ENCODE peak calls at places on chromosomes 2 and 18, in four cellular contexts. Y is HFFc6, V is nephron progenitor cell, D is right atrium auricular region. C is an unnamed sample.

GRCh38 chr2:1550658-1551316 is 137.5 kb downstream of the TPO start:
- DNase-seq in Y (no peak), V (peak), D (no peak), C (peak)

GRCh38 chr18:13500227-13500865 is 226.0 kb downstream of the FAM210A start:
- DNase-seq in Y (peak), V (peak), D (peak), C (no peak)

GRCh38 chr2:45643543-45644542 is 7.6 kb upstream of the PRKCE start:
- DNase-seq in Y (no peak), V (peak), D (peak), C (peak)

GRCh38 chr2:143030127-143030526 is 99.1 kb upstream of the ARHGAP15 start:
- DNase-seq in Y (no peak), V (no peak), D (no peak), C (no peak)

GRCh38 chr2:27954261-27954673 is 63.7 kb downstream of the BABAM2 start:
- DNase-seq in Y (no peak), V (no peak), D (no peak), C (no peak)

GRCh38 chr2:69581774-69582581 is 61.6 kb downstream of the AAK1 start:
- DNase-seq in Y (peak), V (no peak), D (no peak), C (no peak)

GRCh38 chr18:73136134-73136533 is 268.3 kb upstream of the NETO1 start:
- DNase-seq in Y (peak), V (no peak), D (no peak), C (no peak)

GRCh38 chr2:1717129-1717528 is 27.2 kb downstream of the PXDN start:
- DNase-seq in Y (no peak), V (no peak), D (peak), C (no peak)

GRCh38 chr2:2114745-2115245 is 216.3 kb downstream of the MYT1L start:
- DNase-seq in Y (no peak), V (no peak), D (no peak), C (no peak)

GRCh38 chr2:48551548-48551947 is 21.6 kb downstream of the STON1 start:
- DNase-seq in Y (no peak), V (no peak), D (no peak), C (no peak)

GRCh38 chr18:44453505-44453904 is 227.2 kb upstream of the SETBP1 start:
- DNase-seq in Y (peak), V (peak), D (no peak), C (no peak)

GRCh38 chr2:99462084-99462483 is 27.7 kb downstream of the REV1 start:
- DNase-seq in Y (no peak), V (no peak), D (no peak), C (no peak)

GRCh38 chr2:127423476-127423840 is 5.2 kb downstream of the PROC start:
- DNase-seq in Y (no peak), V (peak), D (peak), C (no peak)

GRCh38 chr2:64792310-64792709 is 138.6 kb upstream of the SERTAD2 start:
- DNase-seq in Y (no peak), V (no peak), D (no peak), C (no peak)

GRCh38 chr2:11071207-11071606 is 84.1 kb upstream of the SLC66A3 start:
- DNase-seq in Y (no peak), V (no peak), D (no peak), C (no peak)

GRCh38 chr2:54558188-54558975 is 102.3 kb downstream of the SPTBN1 start:
- DNase-seq in Y (peak), V (peak), D (peak), C (peak)

GRCh38 chr2:155381446-155381845 is 683.0 kb downstream of the KCNJ3 start:
- DNase-seq in Y (no peak), V (no peak), D (no peak), C (no peak)

GRCh38 chr2:61898810-61899209 is 6.7 kb upstream of the COMMD1 start:
- DNase-seq in Y (no peak), V (no peak), D (no peak), C (no peak)

GRCh38 chr18:75350440-75350839 is 77.1 kb downstream of the SMIM21 start:
- DNase-seq in Y (no peak), V (no peak), D (no peak), C (no peak)

GRCh38 chr18:54209471-54210180 is 14.8 kb downstream of the MBD2 start:
- DNase-seq in Y (no peak), V (no peak), D (no peak), C (no peak)

GRCh38 chr2:152165780-152166179 is 9.8 kb downstream of the STAM2 start:
- DNase-seq in Y (no peak), V (no peak), D (no peak), C (no peak)

GRCh38 chr2:15594291-15595256 is 2.9 kb downstream of the DDX1 start:
- DNase-seq in Y (no peak), V (no peak), D (no peak), C (no peak)

GRCh38 chr2:134218928-134219707 is 34.8 kb upstream of the MGAT5 start:
- DNase-seq in Y (no peak), V (no peak), D (no peak), C (no peak)

GRCh38 chr2:113703404-113704299 is 52.8 kb downstream of the SLC35F5 start:
- DNase-seq in Y (no peak), V (no peak), D (no peak), C (no peak)

DNA sequence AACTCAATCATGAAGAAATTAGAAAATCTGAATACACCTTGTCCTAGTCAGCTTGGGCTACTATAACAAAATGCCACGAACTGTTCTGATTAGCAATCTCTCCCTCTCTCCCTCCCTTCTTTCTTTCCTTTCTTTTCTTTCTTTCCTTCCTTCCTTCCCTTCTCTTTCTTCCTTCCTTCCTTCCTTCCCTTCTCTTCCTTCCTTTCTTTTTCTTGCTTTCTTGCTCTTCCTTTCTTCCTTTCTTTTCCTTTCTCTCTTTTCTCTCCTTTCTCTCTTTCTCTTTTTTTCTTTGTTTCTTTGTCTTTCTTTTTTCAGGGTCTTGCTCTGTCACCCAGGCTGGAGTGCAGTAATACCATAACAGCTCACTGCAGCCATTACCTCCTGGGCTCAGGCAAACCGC is 23.6 kb upstream of the EMILIN2 start:
- DNase-seq in Y (no peak), V (no peak), D (no peak), C (no peak)
- TF ChIP-seq CTCF in Y (no peak), V (no peak), D (no peak), C (no peak)

DNA sequence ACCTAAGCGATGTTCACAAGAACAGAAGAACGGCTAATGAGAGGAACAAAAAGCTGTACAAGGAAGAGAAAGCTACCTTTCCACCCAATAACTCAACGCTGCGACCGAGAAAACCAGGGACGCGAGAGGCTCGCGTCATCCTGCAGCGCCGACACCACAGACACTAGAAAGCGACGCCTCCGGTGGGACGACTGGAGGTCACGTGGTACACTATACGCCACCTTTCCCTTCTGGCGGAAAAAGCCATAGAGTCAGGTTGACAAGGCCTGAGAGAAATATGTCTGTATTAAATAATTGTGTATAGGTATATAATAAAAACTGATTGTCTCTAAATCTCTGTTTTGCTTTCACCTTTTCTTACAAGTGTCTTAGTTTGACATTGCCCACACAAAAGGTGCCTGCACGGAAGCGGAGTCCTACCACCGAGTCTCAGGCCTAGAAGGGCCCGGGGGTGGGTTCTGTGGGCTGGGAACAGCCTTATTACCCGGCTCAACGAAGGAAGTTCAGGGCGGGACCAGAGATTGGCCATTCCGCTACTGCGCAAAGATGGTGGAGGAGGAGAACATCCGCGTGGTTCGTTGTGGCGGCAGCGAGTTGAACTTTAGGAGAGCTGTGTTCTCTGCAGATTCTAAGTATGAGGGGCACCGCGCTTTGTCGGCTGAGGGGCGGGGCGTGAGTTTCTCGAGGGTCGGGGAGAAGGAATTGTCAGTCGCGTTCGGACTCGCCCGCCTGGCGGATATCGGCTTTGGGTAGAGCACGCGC is at the start of gene WDR75:
- DNase-seq in Y (peak), V (peak), D (peak), C (peak)
- TF ChIP-seq CTCF in Y (no peak), V (no peak), D (no peak), C (no peak)

GRCh38 chr18:35511833-35512232 is 14.1 kb upstream of the INO80C start:
- DNase-seq in Y (no peak), V (no peak), D (no peak), C (no peak)
- TF ChIP-seq CTCF in Y (no peak), V (no peak), D (no peak), C (no peak)

DNA sequence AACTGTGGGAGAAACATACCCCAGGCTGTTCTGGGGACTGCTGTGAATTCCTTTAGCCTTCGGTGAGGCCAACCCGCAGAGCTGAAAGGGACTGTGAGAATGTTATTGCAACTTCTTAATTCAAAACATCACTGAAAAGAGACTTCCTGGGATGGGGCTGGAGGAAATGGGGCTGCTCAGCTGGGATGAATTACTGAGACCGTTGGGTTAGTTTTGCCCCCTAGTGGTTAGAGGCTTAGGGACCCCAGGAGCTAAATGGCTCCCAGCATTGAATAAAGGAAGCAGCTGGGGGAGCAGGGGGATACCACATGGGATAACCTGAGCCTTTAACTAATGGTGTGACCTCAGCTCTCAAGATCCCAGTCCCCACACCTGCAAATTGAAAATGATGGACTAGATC is 941.1 kb upstream of the FANCL start:
- DNase-seq in Y (no peak), V (peak), D (no peak), C (no peak)
- TF ChIP-seq CTCF in Y (peak), V (peak), D (no peak), C (no peak)

GRCh38 chr18:34866739-34867138 is 156.6 kb downstream of the DTNA start:
- DNase-seq in Y (no peak), V (no peak), D (no peak), C (no peak)
- TF ChIP-seq CTCF in Y (peak), V (peak), D (no peak), C (peak)

DNA sequence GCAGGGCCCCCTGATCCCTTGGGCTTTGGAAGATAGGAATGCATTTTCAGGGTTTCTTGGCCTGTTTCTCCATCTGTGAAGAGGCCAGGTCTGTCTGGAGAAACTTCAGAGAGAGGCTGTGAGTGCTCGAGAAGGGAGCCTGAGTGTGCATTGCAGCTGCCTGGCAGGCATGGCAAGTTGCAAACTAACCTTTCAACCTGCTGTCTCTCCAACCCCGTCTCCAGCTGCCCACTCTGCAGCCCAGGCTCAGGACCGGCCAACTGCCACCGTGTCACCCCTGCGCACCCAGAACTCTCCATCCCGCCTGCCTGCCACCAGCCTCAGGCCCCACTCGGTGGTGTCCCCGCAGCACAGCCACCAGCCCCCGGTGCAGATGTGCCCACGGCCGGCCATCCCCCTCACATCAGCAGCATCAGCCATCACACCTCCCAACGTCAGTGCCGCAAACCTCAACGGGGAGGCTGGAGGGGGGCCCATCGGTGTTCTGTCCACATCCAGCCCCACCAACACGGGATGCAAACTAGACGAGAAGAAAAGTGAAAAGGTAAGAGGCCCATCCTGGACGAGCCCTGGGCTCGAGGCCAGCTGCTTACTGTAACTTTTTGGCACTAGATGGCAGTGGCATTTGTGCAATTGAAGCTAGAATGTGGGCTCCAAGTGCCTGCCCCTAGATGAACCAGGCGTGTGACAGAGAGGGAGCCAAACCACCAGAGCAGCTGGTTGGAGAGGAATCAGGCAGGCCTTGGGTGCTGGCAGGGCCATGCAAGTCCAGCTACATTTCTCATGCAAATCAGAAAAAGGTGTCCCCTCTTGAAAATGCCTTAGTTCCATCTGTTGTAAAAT is 164.6 kb downstream of the SEPTIN10 start:
- DNase-seq in Y (no peak), V (no peak), D (no peak), C (no peak)
- TF ChIP-seq CTCF in Y (no peak), V (no peak), D (no peak), C (no peak)

GRCh38 chr2:96520697-96521096 is 15.5 kb upstream of the NEURL3 start:
- DNase-seq in Y (no peak), V (no peak), D (no peak), C (no peak)
- TF ChIP-seq CTCF in Y (no peak), V (no peak), D (no peak), C (no peak)

DNA sequence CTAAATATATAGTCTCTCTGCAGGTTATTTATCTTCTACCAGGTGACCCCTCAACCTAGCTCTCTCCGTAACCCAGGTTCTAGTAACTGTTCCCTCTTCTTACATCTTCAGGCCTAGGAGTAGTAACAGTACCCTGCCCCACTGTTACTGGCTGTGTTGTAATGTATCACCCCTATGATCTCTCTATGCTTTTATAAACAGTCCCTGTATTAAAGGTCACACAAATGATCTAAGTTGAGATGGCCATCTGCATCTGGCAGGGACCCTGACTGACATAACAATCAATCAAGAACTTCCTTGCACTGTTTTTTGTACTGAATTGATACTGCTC is 219.7 kb upstream of the STK17B start:
- DNase-seq in Y (no peak), V (no peak), D (no peak), C (no peak)
- TF ChIP-seq CTCF in Y (no peak), V (no peak), D (no peak), C (no peak)